ENCODE peak calls at places on chromosomes 13 and 19, in four cellular contexts. H, B, Y and A are unnamed samples.

GRCh38 chr19:17455308-17455707 is 5.4 kb downstream of the NXNL1 start:
- DNase-seq in H (no peak), Y (no peak), B (no peak), A (no peak)

GRCh38 chr19:29807870-29808405 is 3.9 kb upstream of the CCNE1 start:
- DNase-seq in Y (no peak), B (no peak), H (no peak), A (no peak)

GRCh38 chr13:88622362-88622973 is 951.3 kb downstream of the SLITRK5 start:
- DNase-seq in H (no peak), B (no peak), Y (no peak), A (no peak)

GRCh38 chr19:10768369-10768768 is 50.5 kb downstream of the DNM2 start:
- DNase-seq in B (no peak), Y (no peak), H (no peak), A (no peak)

GRCh38 chr13:90502762-90503161 is 844.7 kb upstream of the MIR17HG start:
- DNase-seq in Y (no peak), B (no peak), H (no peak), A (no peak)

GRCh38 chr19:45508931-45509691 is 1.8 kb downstream of the VASP start:
- DNase-seq in Y (peak; percentile 61), B (no peak), H (peak; percentile 13), A (no peak)

GRCh38 chr13:73059460-73060250 is 850 bp downstream of the KLF5 start:
- DNase-seq in H (no peak), B (no peak), Y (peak; percentile 46), A (no peak)

GRCh38 chr13:50444726-50445125 is 398.8 kb downstream of the DLEU7 start:
- DNase-seq in Y (no peak), B (no peak), H (no peak), A (no peak)

GRCh38 chr13:40194204-40194806 is 472.1 kb downstream of the FOXO1 start:
- DNase-seq in Y (no peak), B (no peak), H (no peak), A (no peak)

GRCh38 chr19:47471733-47472457 is at the start of gene SLC8A2:
- DNase-seq in B (no peak), H (peak; percentile 47), Y (peak; percentile 74), A (peak; percentile 42)

GRCh38 chr19:2719910-2720776 is 1.0 kb downstream of the DIRAS1 start:
- DNase-seq in Y (no peak), B (no peak), H (no peak), A (peak; percentile 52)

GRCh38 chr19:55082023-55082851 is 6.6 kb downstream of the EPS8L1 start:
- DNase-seq in Y (no peak), B (no peak), H (no peak), A (no peak)

GRCh38 chr13:43880930-43881329 is 1.2 kb downstream of the LACC1 start:
- DNase-seq in Y (no peak), H (no peak), B (peak; percentile 57), A (peak; percentile 78)

GRCh38 chr19:7507884-7508283 is 8.0 kb upstream of the ZNF358 start:
- DNase-seq in Y (peak; percentile 90), B (no peak), H (peak; percentile 9), A (no peak)

GRCh38 chr19:42003506-42004294 is 9.7 kb upstream of the ATP1A3 start:
- DNase-seq in Y (no peak), H (no peak), B (no peak), A (no peak)

GRCh38 chr19:38562096-38562495 is 55.7 kb downstream of the MAP4K1 start:
- DNase-seq in H (no peak), Y (no peak), B (no peak), A (no peak)

GRCh38 chr19:20858218-20858617 is 64.8 kb upstream of the ZNF85 start:
- DNase-seq in B (no peak), Y (no peak), H (no peak), A (no peak)

GRCh38 chr13:35672611-35673010 is 196.1 kb upstream of the MAB21L1 start:
- DNase-seq in Y (no peak), B (no peak), H (no peak), A (no peak)

GRCh38 chr13:68439821-68440220 is 1209.7 kb upstream of the PCDH9 start:
- DNase-seq in Y (peak; percentile 17), H (no peak), B (no peak), A (no peak)

GRCh38 chr13:106617561-106617960 is 49.6 kb upstream of the ARGLU1 start:
- DNase-seq in H (no peak), B (no peak), Y (no peak), A (no peak)

GRCh38 chr13:78334059-78334458 is 269.3 kb downstream of the POU4F1 start:
- DNase-seq in Y (no peak), H (no peak), B (no peak), A (no peak)

GRCh38 chr19:17109962-17110598 is 34.5 kb downstream of the MYO9B start:
- DNase-seq in B (no peak), H (peak; percentile 44), Y (no peak), A (peak; percentile 63)

GRCh38 chr19:40445945-40446784 is 2.0 kb upstream of the SERTAD3 start:
- DNase-seq in H (no peak), B (no peak), Y (no peak), A (no peak)

GRCh38 chr13:30030141-30030750 is 179.8 kb upstream of the UBL3 start:
- DNase-seq in B (no peak), Y (no peak), H (no peak), A (no peak)

GRCh38 chr19:24053601-24054000 is 33.4 kb upstream of the ZNF254 start:
- DNase-seq in H (no peak), Y (no peak), B (no peak), A (no peak)

GRCh38 chr19:48372904-48373303 is 8.7 kb downstream of the SYNGR4 start:
- DNase-seq in Y (no peak), H (no peak), B (peak; percentile 65), A (no peak)

GRCh38 chr19:341386-342127 is 3.0 kb downstream of the MIER2 start:
- DNase-seq in Y (no peak), B (no peak), H (no peak), A (no peak)

GRCh38 chr19:750640-751423 is at the start of gene MISP:
- DNase-seq in Y (no peak), H (no peak), B (no peak), A (no peak)

GRCh38 chr13:78319101-78319627 is 284.2 kb downstream of the POU4F1 start:
- DNase-seq in B (no peak), H (no peak), Y (no peak), A (no peak)

GRCh38 chr19:36152886-36153525 is 759 bp upstream of the COX7A1 start:
- DNase-seq in B (no peak), Y (no peak), H (no peak), A (no peak)

GRCh38 chr19:15463865-15464371 is 426 bp downstream of the RASAL3 start:
- DNase-seq in Y (no peak), B (no peak), H (peak; percentile 4), A (no peak)